ENCODE peak calls at places on chromosomes 16 and 17, in five cellular contexts. H, N, V, X and J are unnamed samples.

GRCh38 chr17:8225813-8226535 is 15.6 kb upstream of the AURKB start:
- DNase-seq in H (peak), V (no peak), N (peak), X (peak), J (peak)

GRCh38 chr16:58464047-58464915 is 35.7 kb upstream of the NDRG4 start:
- DNase-seq in H (no peak), N (no peak), X (peak), V (no peak), J (no peak)

GRCh38 chr17:74542166-74542565 is 3.7 kb downstream of the CD300C start:
- DNase-seq in V (no peak), X (no peak), N (no peak), H (no peak), J (no peak)

GRCh38 chr16:50235581-50235980 is 30.8 kb upstream of the ADCY7 start:
- DNase-seq in V (no peak), H (no peak), N (no peak), X (no peak), J (no peak)

GRCh38 chr17:60442271-60443201 is 20.2 kb downstream of the CHCT1 start:
- DNase-seq in V (no peak), H (no peak), N (peak), X (no peak), J (no peak)

GRCh38 chr16:73185737-73186136 is 137.8 kb upstream of the ZFHX3 start:
- DNase-seq in H (no peak), X (no peak), N (no peak), V (no peak), J (no peak)

GRCh38 chr17:27976331-27976730 is 66.1 kb upstream of the NLK start:
- DNase-seq in V (no peak), H (no peak), N (no peak), X (no peak), J (no peak)

GRCh38 chr17:80783461-80783860 is 208.2 kb upstream of the CHMP6 start:
- DNase-seq in N (no peak), H (no peak), X (no peak), V (no peak), J (no peak)

GRCh38 chr16:73152731-73153130 is 104.8 kb upstream of the ZFHX3 start:
- DNase-seq in X (no peak), V (no peak), H (no peak), N (no peak), J (no peak)

GRCh38 chr16:68910051-68910450 is 66.7 kb downstream of the TANGO6 start:
- DNase-seq in N (no peak), H (no peak), V (no peak), X (no peak), J (no peak)

GRCh38 chr16:55406651-55407050 is 72.3 kb upstream of the MMP2 start:
- DNase-seq in X (no peak), N (no peak), H (no peak), V (no peak), J (no peak)

GRCh38 chr16:17222756-17223411 is 247.9 kb downstream of the XYLT1 start:
- DNase-seq in N (no peak), X (no peak), H (no peak), V (no peak), J (no peak)

GRCh38 chr17:80071116-80071980 is 30.0 kb upstream of the GAA start:
- DNase-seq in N (peak), V (no peak), H (peak), X (peak), J (peak)

GRCh38 chr17:10198509-10199249 is at the start of gene GAS7:
- DNase-seq in X (peak), N (peak), H (peak), V (no peak), J (peak)

GRCh38 chr17:2068589-2069051 is 13.7 kb downstream of the HIC1 start:
- DNase-seq in H (no peak), V (no peak), N (peak), X (no peak), J (no peak)

DNA sequence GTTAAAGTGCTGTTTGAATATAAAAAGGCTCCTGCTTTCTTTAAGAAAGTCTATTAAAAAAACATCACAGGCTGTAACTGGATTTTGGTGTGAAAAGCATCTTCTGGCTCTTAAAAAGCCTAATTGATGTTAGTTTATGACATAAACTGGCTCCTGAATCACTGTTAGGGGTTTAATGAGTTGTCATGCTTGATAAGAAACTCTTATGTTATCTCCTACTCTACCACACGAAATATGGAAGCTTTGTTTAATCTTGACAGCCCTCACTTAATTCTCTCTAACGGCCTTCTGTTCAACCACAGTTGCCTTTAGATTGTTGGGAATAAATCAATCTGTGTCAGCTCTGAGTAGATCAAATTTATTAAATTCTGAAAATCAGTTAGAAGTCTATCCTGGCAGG is 51.5 kb downstream of the CPPED1 start:
- DNase-seq in N (no peak), X (no peak), H (no peak), V (no peak), J (no peak)
- TF ChIP-seq CTCF in N (no peak), X (no peak), H (no peak), V (no peak), J (no peak)

GRCh38 chr16:14485811-14486519 is 144.1 kb downstream of the PARN start:
- DNase-seq in H (no peak), V (no peak), N (no peak), X (no peak), J (no peak)

GRCh38 chr16:14485131-14485551 is 144.9 kb downstream of the PARN start:
- DNase-seq in V (no peak), N (peak), H (no peak), X (no peak), J (no peak)

GRCh38 chr16:14487579-14487978 is 142.5 kb downstream of the PARN start:
- DNase-seq in N (no peak), X (no peak), V (no peak), H (no peak), J (no peak)

GRCh38 chr16:14489460-14489859 is 140.6 kb downstream of the PARN start:
- DNase-seq in V (no peak), N (peak), H (no peak), X (no peak), J (no peak)

GRCh38 chr16:14486520-14487303 is 143.3 kb downstream of the PARN start:
- DNase-seq in H (peak), X (peak), N (peak), V (no peak), J (peak)
- TF ChIP-seq POLR2A in H (no peak), X (no peak), N (no peak), V (no peak), J (no peak)

DNA sequence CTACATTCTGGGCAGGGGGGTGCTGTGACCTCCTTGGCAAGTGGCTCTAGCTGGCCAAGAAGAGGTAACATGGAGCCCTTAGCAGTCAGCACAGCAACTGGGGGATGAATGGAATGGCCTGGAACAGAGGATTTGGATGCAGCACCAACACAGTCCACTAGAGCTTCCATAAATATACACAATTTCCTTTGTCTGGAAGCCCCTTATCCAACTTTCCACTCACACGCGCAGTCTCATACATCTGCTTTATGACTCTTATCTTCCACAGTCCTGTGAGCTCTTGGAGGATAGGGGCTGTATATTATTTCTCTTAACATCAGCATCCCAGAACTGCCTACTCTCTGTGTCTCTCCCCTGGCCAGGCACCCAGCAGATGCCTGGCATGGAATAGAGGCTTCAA is 235.6 kb upstream of the MAF start:
- DNase-seq in X (no peak), H (no peak), N (no peak), V (no peak), J (no peak)
- TF ChIP-seq CTCF in X (no peak), H (no peak), N (no peak), V (no peak), J (no peak)

DNA sequence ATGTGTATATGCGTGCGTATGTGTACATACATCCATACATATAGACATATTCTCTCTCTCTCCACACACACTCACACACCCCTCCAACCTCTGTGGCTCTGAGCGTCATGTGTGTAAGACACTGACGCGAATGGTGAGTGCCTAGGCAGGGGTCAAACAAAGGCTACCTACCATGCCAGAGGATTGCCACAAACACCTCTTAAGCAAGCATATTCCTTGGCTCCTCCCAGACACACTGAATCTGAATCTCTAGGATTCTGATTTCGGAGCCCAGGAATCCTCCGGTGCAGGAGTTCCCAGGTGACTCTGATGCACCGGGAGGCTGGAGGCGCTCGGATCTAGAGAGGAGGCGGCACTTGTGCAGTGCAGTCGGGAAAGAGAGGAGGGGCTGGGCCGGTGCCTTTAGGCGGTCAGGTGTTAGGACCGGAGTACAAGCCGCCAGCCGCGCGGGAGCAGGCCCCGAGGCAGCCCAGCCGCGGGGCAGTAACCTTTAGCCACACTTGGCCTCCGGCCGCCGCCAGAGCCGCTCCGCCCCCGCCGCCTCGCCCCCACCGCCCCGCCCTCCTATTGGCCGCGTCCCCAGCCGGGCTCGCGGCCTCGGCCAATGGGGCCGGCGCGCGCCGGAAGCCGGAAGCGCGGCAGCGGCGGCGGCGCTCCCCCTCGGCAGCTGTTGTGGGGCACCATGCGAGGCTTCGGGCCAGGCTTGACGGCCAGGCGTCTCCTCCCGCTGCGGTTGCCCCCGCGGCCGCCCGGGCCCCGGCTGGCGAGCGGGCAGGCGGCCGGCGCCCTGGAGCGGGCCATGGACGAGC is at the start of gene MLYCD:
- DNase-seq in H (peak), V (no peak), X (peak), N (peak), J (peak)
- TF ChIP-seq POLR2A in H (peak), V (peak), X (no peak), N (peak), J (peak)

DNA sequence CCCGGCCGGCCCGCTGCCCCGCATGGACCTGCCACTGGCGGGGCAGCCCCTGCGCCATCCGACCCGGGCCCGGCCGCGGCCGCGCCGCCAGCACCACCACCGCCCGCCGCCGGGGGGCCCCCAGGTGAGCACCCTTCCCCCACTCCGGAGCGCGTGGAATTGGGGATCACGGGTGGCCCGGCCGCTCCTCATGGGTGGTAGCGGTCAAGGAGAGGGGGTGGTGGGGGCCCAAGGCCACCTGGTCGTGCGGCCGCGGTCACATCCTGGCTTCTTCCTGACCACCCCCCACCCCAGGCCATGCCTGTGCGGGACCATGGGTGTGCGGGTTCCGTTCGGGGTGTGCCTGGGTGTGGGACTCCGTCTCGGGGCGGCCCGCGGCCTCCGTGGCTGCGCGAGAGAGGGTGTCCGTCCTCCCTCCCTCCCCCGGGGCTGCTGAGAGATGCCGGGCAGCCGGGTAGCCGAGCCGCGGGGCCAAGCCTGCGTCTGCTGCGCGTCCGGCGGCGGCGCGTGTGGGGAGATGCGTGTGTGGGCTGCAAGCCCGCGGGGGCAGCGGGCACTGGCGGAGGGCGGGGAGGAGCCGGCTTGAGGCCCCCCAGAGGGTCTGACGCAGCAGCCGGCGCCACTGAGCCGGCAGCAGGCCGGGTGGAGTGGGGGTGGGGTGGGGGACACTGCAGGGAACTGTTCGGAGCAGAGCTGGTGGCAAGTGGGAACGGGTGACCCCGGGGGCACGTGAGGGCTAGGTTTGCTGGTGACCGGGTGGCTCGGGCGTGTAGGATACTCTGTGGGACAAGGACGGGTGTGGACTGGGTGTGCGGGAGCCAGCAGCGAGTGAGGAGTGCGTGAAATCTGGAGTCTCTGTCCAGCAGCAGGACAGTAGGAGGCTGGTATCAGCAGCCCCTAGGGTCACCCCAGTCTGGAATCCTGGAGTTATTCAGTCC is 6.7 kb downstream of the ACD start:
- DNase-seq in V (no peak), X (no peak), H (no peak), N (no peak), J (no peak)
- TF ChIP-seq CTCF in V (peak), X (no peak), H (no peak), N (peak), J (no peak)

GRCh38 chr17:44221072-44221861 is 1.8 kb upstream of the UBTF start:
- DNase-seq in X (peak), H (peak), N (peak), V (no peak), J (peak)

GRCh38 chr17:44221862-44222111 is 2.3 kb upstream of the UBTF start:
- DNase-seq in H (no peak), V (no peak), X (no peak), N (no peak), J (no peak)

GRCh38 chr17:44220211-44221071 is 966 bp upstream of the UBTF start:
- DNase-seq in H (peak), X (peak), V (no peak), N (peak), J (no peak)

GRCh38 chr17:44223574-44224046 is 4.1 kb upstream of the UBTF start:
- DNase-seq in N (peak), V (no peak), X (no peak), H (no peak), J (no peak)

GRCh38 chr17:44222112-44222869 is 2.8 kb upstream of the UBTF start:
- DNase-seq in H (peak), V (no peak), N (peak), X (peak), J (peak)
- TF ChIP-seq POLR2A in H (peak), V (peak), N (peak), X (no peak), J (peak)

GRCh38 chr17:70629902-70630301 is 460.6 kb downstream of the KCNJ2 start:
- DNase-seq in N (peak), H (no peak), V (no peak), X (no peak), J (no peak)
- TF ChIP-seq CTCF in N (peak), H (no peak), V (peak), X (no peak), J (no peak)

GRCh38 chr16:23929237-23929636 is 93.5 kb downstream of the PRKCB start:
- DNase-seq in V (no peak), N (no peak), X (no peak), H (no peak), J (no peak)

GRCh38 chr16:23922406-23922805 is 86.6 kb downstream of the PRKCB start:
- DNase-seq in N (no peak), V (no peak), X (no peak), H (no peak), J (no peak)

GRCh38 chr16:23920446-23920845 is 84.7 kb downstream of the PRKCB start:
- DNase-seq in H (no peak), X (no peak), N (no peak), V (no peak), J (no peak)

GRCh38 chr16:23920899-23921298 is 85.1 kb downstream of the PRKCB start:
- DNase-seq in X (no peak), N (no peak), H (no peak), V (no peak), J (no peak)

GRCh38 chr16:23924138-23924537 is 88.4 kb downstream of the PRKCB start:
- DNase-seq in X (no peak), H (no peak), N (no peak), V (no peak), J (no peak)
- TF ChIP-seq POLR2A in X (no peak), H (no peak), N (no peak), V (no peak), J (no peak)

DNA sequence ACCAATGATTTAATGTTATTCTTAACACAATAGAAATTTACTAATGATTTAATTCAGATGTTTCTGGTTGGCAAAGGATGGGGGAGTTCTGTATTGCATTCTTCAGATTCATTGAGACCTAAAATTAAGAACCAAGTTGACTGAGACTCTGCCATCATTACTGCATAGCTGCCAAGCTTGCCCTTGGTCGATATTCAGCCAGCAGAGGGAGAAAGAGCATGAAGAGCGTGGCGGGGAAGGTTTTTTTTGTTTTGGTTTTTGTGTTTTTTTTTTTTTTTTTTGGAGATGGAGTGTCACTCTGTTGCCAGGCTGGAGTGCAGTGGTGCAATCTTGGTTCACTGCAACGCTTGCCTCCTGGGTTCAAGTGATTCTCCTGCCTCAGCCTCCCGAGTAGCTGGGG is 659.4 kb upstream of the EEF2KMT start:
- DNase-seq in V (no peak), H (no peak), X (no peak), N (no peak), J (no peak)
- TF ChIP-seq CTCF in V (no peak), H (no peak), X (no peak), N (no peak), J (no peak)

DNA sequence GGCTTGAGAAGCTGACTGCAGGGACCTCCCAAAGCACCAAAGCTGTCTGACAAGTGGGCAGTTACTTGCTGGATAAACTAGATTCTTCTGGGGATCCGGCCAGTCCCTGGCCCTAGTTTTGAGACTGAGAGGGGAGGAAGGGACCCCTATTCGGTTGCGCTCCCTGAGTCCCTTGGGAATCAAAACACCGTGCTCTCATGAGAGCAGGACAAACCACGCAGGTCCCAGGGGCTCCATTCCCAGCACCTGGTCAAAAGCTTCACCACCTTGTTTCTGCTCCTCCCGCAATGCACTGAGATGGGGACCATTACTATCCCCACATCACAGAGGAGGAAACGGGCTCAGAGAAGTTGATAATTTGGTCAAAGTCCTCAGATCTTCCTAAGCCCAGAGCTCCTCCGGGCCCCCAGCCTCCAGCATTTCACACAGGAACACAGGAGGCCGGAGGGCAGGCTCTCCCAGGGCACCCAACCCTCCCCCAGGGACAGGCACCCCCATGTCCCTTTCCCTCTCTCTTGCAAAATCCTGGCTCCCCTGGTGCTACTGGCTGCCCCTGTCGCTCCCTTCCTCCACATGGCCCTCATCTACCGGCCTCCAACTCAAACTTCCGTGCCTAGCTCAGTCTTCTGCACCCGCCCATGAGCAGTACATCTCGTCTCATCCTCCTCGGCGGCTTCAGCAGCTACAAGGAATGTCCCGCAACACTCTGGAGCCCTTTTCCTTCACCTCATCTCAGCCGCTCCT is 3.3 kb downstream of the TRIM65 start:
- DNase-seq in X (no peak), V (no peak), H (no peak), N (no peak), J (no peak)
- TF ChIP-seq POLR2A in X (no peak), V (no peak), H (no peak), N (no peak), J (no peak)